ENCODE peak calls at places on chromosomes 2 and 18, in four cellular contexts. F is EH, K is heart right ventricle, M is AG09319. P is an unnamed sample.

GRCh38 chr2:173214213-173214612 is 138.6 kb downstream of the MAP3K20 start:
- DNase-seq in F (no peak), K (no peak), M (no peak), P (no peak)

GRCh38 chr2:60819155-60819862 is 62.1 kb upstream of the REL start:
- DNase-seq in F (no peak), K (no peak), M (no peak), P (no peak)

GRCh38 chr18:70294471-70295191 is 5.8 kb downstream of the SOCS6 start:
- DNase-seq in F (no peak), K (no peak), M (no peak), P (no peak)

GRCh38 chr2:21001225-21001946 is 42.5 kb downstream of the APOB start:
- DNase-seq in F (no peak), K (no peak), M (no peak), P (no peak)

GRCh38 chr2:217270089-217270800 is 410.4 kb upstream of the TNP1 start:
- DNase-seq in F (no peak), K (no peak), M (no peak), P (no peak)

GRCh38 chr2:126776255-126776654 is 120.3 kb downstream of the GYPC start:
- DNase-seq in F (no peak), K (peak), M (no peak), P (no peak)

GRCh38 chr2:205800804-205801203 is 118.5 kb downstream of the NRP2 start:
- DNase-seq in F (peak), K (peak), M (peak), P (no peak)

GRCh38 chr18:58544616-58545337 is 84.1 kb downstream of the ALPK2 start:
- DNase-seq in F (no peak), K (no peak), M (no peak), P (no peak)

GRCh38 chr18:7954229-7954628 is 387.1 kb downstream of the PTPRM start:
- DNase-seq in F (peak), K (no peak), M (no peak), P (no peak)

GRCh38 chr2:202322435-202322834 is 53.7 kb upstream of the BMPR2 start:
- DNase-seq in F (no peak), K (no peak), M (no peak), P (no peak)

GRCh38 chr2:224400886-224401632 is 848 bp downstream of the FAM124B start:
- DNase-seq in F (no peak), K (no peak), M (no peak), P (no peak)

GRCh38 chr18:8529609-8530008 is 79.6 kb upstream of the RAB12 start:
- DNase-seq in F (no peak), K (no peak), M (no peak), P (no peak)

GRCh38 chr2:238636269-238637073 is 209.7 kb downstream of the ASB1 start:
- DNase-seq in F (peak), K (no peak), M (peak), P (no peak)

GRCh38 chr2:135164431-135164830 is 112.3 kb downstream of the RAB3GAP1 start:
- DNase-seq in F (peak), K (no peak), M (peak), P (no peak)

GRCh38 chr18:55762424-55762823 is 174.4 kb upstream of the TCF4 start:
- DNase-seq in F (no peak), K (no peak), M (no peak), P (no peak)

GRCh38 chr2:222561817-222562424 is 94.0 kb downstream of the FARSB start:
- DNase-seq in F (peak), K (peak), M (no peak), P (no peak)

GRCh38 chr2:45782968-45783367 is 131.5 kb downstream of the PRKCE start:
- DNase-seq in F (no peak), K (no peak), M (no peak), P (no peak)

GRCh38 chr2:174051741-174052638 is 86.8 kb upstream of the SP3 start:
- DNase-seq in F (peak), K (no peak), M (peak), P (no peak)

GRCh38 chr2:220913384-220913783 is 658.7 kb downstream of the EPHA4 start:
- DNase-seq in F (no peak), K (no peak), M (no peak), P (no peak)

GRCh38 chr2:229852565-229852964 is 69.2 kb downstream of the TRIP12 start:
- DNase-seq in F (peak), K (peak), M (no peak), P (no peak)

GRCh38 chr2:156465573-156465972 is 29.4 kb downstream of the GPD2 start:
- DNase-seq in F (peak), K (no peak), M (no peak), P (no peak)

GRCh38 chr18:36387296-36387695 is 89.8 kb downstream of the FHOD3 start:
- DNase-seq in F (no peak), K (no peak), M (no peak), P (no peak)